ENCODE peak calls at places on chromosomes 13 and 19, in eight cellular contexts. F is cardiac fibroblast, Y is AG09309, S is suprapubic skin, I is heart right ventricle, M is tibial artery, T is bronchial epithelial cell, O is activated B cell treated with CpG ODN at 0.5 μM for 24 hours. C is an unnamed sample.

GRCh38 chr13:66508153-66508909 is 721.8 kb downstream of the PCDH9 start:
- DNase-seq in F (peak; percentile 49), Y (no peak), T (peak; percentile 21), M (no peak), I (no peak), S (no peak), O (no peak), C (peak; percentile 30)

GRCh38 chr13:45333973-45334922 is 6.7 kb downstream of the TPT1 start:
- DNase-seq in F (peak; percentile 68), S (no peak), Y (no peak), M (no peak), O (no peak), T (no peak), I (no peak), C (no peak)

GRCh38 chr19:3575949-3576673 is 3.4 kb downstream of the HMG20B start:
- DNase-seq in M (no peak), I (no peak), S (no peak), O (no peak), T (no peak), F (no peak), Y (no peak), C (no peak)

GRCh38 chr19:2394669-2395292 is 32.6 kb downstream of the TIMM13 start:
- DNase-seq in Y (no peak), M (no peak), I (no peak), T (no peak), S (no peak), F (no peak), O (no peak), C (no peak)

GRCh38 chr19:39014037-39014436 is 18.3 kb downstream of the FBXO27 start:
- DNase-seq in T (no peak), I (no peak), F (no peak), S (no peak), M (no peak), O (no peak), Y (no peak), C (peak; percentile 5)

GRCh38 chr19:9848060-9848459 is 12.9 kb downstream of the PIN1 start:
- DNase-seq in O (no peak), M (no peak), T (no peak), F (no peak), I (no peak), S (no peak), Y (no peak), C (no peak)

GRCh38 chr13:30576528-30576927 is 41.2 kb upstream of the USPL1 start:
- DNase-seq in F (peak; percentile 46), M (no peak), I (no peak), Y (no peak), T (peak; percentile 31), S (no peak), O (no peak), C (peak; percentile 50)

GRCh38 chr19:58562126-58563033 is 4.0 kb upstream of the UBE2M start:
- DNase-seq in S (no peak), M (peak; percentile 74), T (no peak), O (peak; percentile 41), F (peak; percentile 53), I (peak; percentile 50), Y (no peak), C (peak; percentile 68)

GRCh38 chr13:36212789-36213188 is 1.6 kb downstream of the SOHLH2 start:
- DNase-seq in Y (no peak), O (no peak), T (no peak), S (no peak), I (no peak), M (no peak), F (no peak), C (no peak)

GRCh38 chr19:16893686-16893990 is 4.8 kb downstream of the F2RL3 start:
- DNase-seq in T (no peak), F (no peak), O (peak; percentile 45), I (no peak), S (no peak), M (peak; percentile 62), Y (no peak), C (no peak)

GRCh38 chr13:44294868-44295267 is 78.8 kb upstream of the SERP2 start:
- DNase-seq in T (no peak), S (no peak), F (no peak), I (no peak), Y (no peak), M (no peak), O (no peak), C (no peak)

GRCh38 chr13:32116210-32116609 is 84.6 kb downstream of the FRY start:
- DNase-seq in Y (no peak), O (no peak), I (no peak), M (no peak), S (no peak), F (no peak), T (no peak), C (no peak)

GRCh38 chr19:5957132-5957531 is 20.8 kb downstream of the RANBP3 start:
- DNase-seq in T (peak; percentile 58), I (no peak), F (no peak), Y (no peak), M (no peak), O (no peak), S (no peak), C (peak; percentile 69)

GRCh38 chr13:100051070-100051469 is 37.8 kb upstream of the PCCA start:
- DNase-seq in M (no peak), T (no peak), I (no peak), F (no peak), S (no peak), O (no peak), Y (no peak), C (no peak)

GRCh38 chr19:49395581-49396407 is 7.7 kb downstream of the KASH5 start:
- DNase-seq in T (peak; percentile 50), I (no peak), O (no peak), M (no peak), Y (no peak), S (no peak), F (no peak), C (no peak)

GRCh38 chr19:50513746-50514345 is at the start of gene ASPDH:
- DNase-seq in T (no peak), F (no peak), S (no peak), O (no peak), Y (no peak), I (no peak), M (no peak), C (no peak)

GRCh38 chr13:36549771-36550170 is 117.5 kb downstream of the CCNA1 start:
- DNase-seq in F (peak; percentile 63), T (no peak), S (no peak), M (no peak), I (no peak), O (no peak), Y (no peak), C (no peak)

DNA sequence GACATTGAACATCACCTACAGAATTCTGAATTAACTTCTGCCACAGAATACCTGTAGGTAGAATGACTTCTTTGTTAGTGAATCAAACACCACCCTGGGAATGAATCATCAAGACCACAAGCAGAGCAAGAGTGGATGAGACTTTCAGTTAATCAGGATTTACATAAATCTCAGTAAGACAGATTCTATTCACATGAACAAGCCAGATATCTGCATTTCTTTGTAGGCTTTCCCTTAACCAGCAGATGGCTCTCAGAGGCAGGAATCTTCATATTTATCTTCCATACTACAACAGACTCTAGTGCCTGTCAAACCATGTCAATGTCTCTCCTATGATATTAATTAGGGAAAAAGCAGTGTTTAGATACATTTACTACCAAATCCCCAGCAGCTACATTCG is 412.1 kb downstream of the KLF12 start:
- DNase-seq in M (no peak), T (peak; percentile 94), O (no peak), F (peak; percentile 67), Y (peak; percentile 21), S (no peak), I (no peak), C (peak; percentile 92)
- TF ChIP-seq CTCF in M (no peak), T (peak; percentile 40), O (no peak), F (peak; percentile 42), Y (peak; percentile 51), S (no peak), I (no peak), C (peak; percentile 59)

GRCh38 chr13:75762967-75763366 is 126.8 kb downstream of the LMO7 start:
- DNase-seq in F (no peak), I (no peak), O (no peak), T (no peak), S (no peak), M (no peak), Y (no peak), C (no peak)

GRCh38 chr13:75762066-75762937 is 126.2 kb downstream of the LMO7 start:
- DNase-seq in S (no peak), Y (no peak), M (no peak), F (no peak), T (peak; percentile 89), O (no peak), I (no peak), C (peak; percentile 90)

GRCh38 chr13:75761373-75761772 is 125.2 kb downstream of the LMO7 start:
- DNase-seq in I (no peak), F (no peak), M (no peak), S (no peak), Y (no peak), T (no peak), O (no peak), C (no peak)

GRCh38 chr13:75759531-75759930 is 123.4 kb downstream of the LMO7 start:
- DNase-seq in S (no peak), F (no peak), I (no peak), M (no peak), T (no peak), Y (no peak), O (no peak), C (no peak)

DNA sequence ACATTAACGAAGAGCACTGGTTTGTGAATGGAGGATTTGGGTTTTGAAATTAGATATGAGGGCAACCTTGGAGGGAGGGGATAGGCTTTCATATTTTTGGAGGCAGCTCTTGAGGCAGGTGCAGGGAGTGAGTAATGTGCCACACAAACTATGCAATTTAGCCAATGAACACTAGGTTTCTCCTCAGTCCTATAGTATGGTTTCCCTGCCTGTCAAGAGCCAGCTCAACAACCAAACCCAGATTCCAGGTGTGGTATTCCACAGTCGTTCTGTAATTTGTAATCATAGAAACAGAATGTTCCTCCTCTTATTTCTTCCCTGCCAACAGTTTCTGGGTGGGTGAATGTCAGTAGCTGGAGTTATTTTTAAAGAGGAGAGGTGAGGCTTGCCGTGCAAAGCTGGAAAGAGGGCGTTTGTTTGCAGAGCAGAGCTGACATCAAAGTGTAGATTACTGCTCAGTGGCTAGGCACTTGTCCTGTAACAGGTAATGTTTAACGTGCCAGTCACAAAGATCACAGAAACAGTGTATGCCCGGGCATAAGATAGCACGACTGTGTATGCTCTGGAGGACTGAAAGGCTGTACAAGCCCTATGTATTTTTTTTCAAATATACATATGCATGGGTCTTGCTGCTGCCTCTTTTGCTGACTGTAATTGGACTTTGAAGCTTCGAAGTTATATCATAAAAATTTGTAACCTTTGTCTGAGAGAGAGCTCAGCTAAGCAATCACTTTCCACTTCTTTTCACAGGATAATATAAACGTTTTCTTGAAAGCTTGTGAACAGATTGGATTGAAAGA is 124.3 kb downstream of the LMO7 start:
- DNase-seq in I (no peak), O (no peak), T (peak; percentile 93), F (peak; percentile 25), M (no peak), Y (no peak), S (no peak), C (peak; percentile 93)
- TF ChIP-seq CTCF in I (no peak), O (no peak), T (peak; percentile 45), F (no peak), M (no peak), Y (no peak), S (peak; percentile 35), C (peak; percentile 56)

GRCh38 chr13:79901336-79901735 is 420.4 kb downstream of the NDFIP2 start:
- DNase-seq in T (no peak), O (no peak), F (peak; percentile 48), M (no peak), I (no peak), Y (no peak), S (no peak), C (peak; percentile 10)
- TF ChIP-seq CTCF in T (no peak), O (no peak), F (no peak), M (no peak), I (no peak), Y (no peak), S (no peak), C (no peak)

GRCh38 chr13:27203854-27204253 is 32.2 kb upstream of the USP12 start:
- DNase-seq in Y (no peak), I (no peak), S (no peak), O (no peak), T (peak; percentile 26), F (peak; percentile 57), M (no peak), C (peak; percentile 57)
- TF ChIP-seq CTCF in Y (peak; percentile 31), I (no peak), S (no peak), O (no peak), T (peak; percentile 35), F (peak; percentile 23), M (peak; percentile 24), C (peak; percentile 44)

C was measured in epithelial cell of esophagus.